ENCODE peak calls at places on chromosomes 13 and 19, in four cellular contexts. A is mesendoderm, K is IMR-90, Q is H1. F is an unnamed sample.

GRCh38 chr19:13788991-13789390 is 6.3 kb upstream of the ZSWIM4 start:
- DNase-seq in A (no peak), K (peak; percentile 88), Q (no peak), F (no peak)

GRCh38 chr13:73194310-73194709 is 135.5 kb downstream of the KLF5 start:
- DNase-seq in A (no peak), K (no peak), Q (no peak), F (no peak)

GRCh38 chr13:113160983-113161382 is 2.5 kb downstream of the PROZ start:
- DNase-seq in A (no peak), K (no peak), Q (no peak), F (no peak)

GRCh38 chr19:16381756-16382401 is 57.3 kb downstream of the KLF2 start:
- DNase-seq in A (no peak), K (no peak), Q (no peak), F (no peak)

GRCh38 chr19:3986260-3987041 is 1.2 kb upstream of the EEF2 start:
- DNase-seq in A (no peak), K (peak; percentile 73), Q (no peak), F (peak; percentile 81)

GRCh38 chr19:47573076-47574026 is at the start of gene ZNF541:
- DNase-seq in A (no peak), K (peak; percentile 12), Q (no peak), F (no peak)

GRCh38 chr13:40063278-40063698 is 407.8 kb downstream of the COG6 start:
- DNase-seq in A (no peak), K (no peak), Q (no peak), F (no peak)

GRCh38 chr19:806815-807421 is 9.7 kb downstream of the PTBP1 start:
- DNase-seq in A (no peak), K (no peak), Q (no peak), F (no peak)

GRCh38 chr13:79780240-79780639 is 299.3 kb downstream of the NDFIP2 start:
- DNase-seq in A (no peak), K (peak; percentile 42), Q (no peak), F (no peak)

GRCh38 chr19:52734893-52735661 is at the start of gene ZNF611:
- DNase-seq in A (peak; percentile 97), K (peak; percentile 88), Q (peak; percentile 99), F (peak; percentile 97)

GRCh38 chr13:41276824-41277223 is 13.4 kb upstream of the MTRF1 start:
- DNase-seq in A (peak; percentile 3), K (no peak), Q (no peak), F (no peak)

GRCh38 chr19:49231804-49232203 is 74.2 kb downstream of the TRPM4 start:
- DNase-seq in A (no peak), K (no peak), Q (no peak), F (no peak)

GRCh38 chr13:43266953-43267615 is 243.7 kb downstream of the DNAJC15 start:
- DNase-seq in A (no peak), K (no peak), Q (no peak), F (no peak)

GRCh38 chr19:16702123-16702522 is 17.5 kb upstream of the NWD1 start:
- DNase-seq in A (peak; percentile 19), K (peak; percentile 66), Q (no peak), F (no peak)

GRCh38 chr13:106688940-106689339 is 121.0 kb upstream of the ARGLU1 start:
- DNase-seq in A (no peak), K (no peak), Q (no peak), F (no peak)
- H4K8ac ChIP-seq in A (no peak overlapping the region), K (no peak overlapping the region), Q (no peak overlapping the region), F (no peak overlapping the region)

GRCh38 chr19:39834287-39834841 is 402 bp upstream of the DYRK1B start:
- DNase-seq in A (no peak), K (no peak), Q (no peak), F (no peak)

GRCh38 chr19:39832341-39833083 is 1.4 kb downstream of the DYRK1B start:
- DNase-seq in A (no peak), K (no peak), Q (no peak), F (no peak)

GRCh38 chr19:39831679-39832078 is 2.3 kb downstream of the DYRK1B start:
- DNase-seq in A (no peak), K (no peak), Q (no peak), F (no peak)

GRCh38 chr19:39833464-39834286 is at the start of gene DYRK1B:
- DNase-seq in A (peak; percentile 98), K (peak; percentile 96), Q (peak; percentile 95), F (peak; percentile 97)

GRCh38 chr19:39833160-39833463 is 850 bp downstream of the DYRK1B start:
- DNase-seq in A (no peak), K (no peak), Q (no peak), F (no peak)
- H2BK5ac ChIP-seq in A (no peak overlapping the region), K (peak overlapping the region; percentile 34), Q (no peak overlapping the region), F (no peak overlapping the region)

GRCh38 chr19:11987405-11988231 is 22.8 kb downstream of the ZNF763 start:
- DNase-seq in A (peak; percentile 98), K (peak; percentile 91), Q (peak; percentile 96), F (peak; percentile 96)

GRCh38 chr19:11986754-11987153 is 21.9 kb downstream of the ZNF763 start:
- DNase-seq in A (no peak), K (no peak), Q (no peak), F (no peak)

GRCh38 chr19:11989112-11989456 is 24.2 kb downstream of the ZNF763 start:
- DNase-seq in A (no peak), K (no peak), Q (no peak), F (no peak)

GRCh38 chr19:11982526-11982925 is 17.7 kb downstream of the ZNF763 start:
- DNase-seq in A (no peak), K (no peak), Q (no peak), F (no peak)

GRCh38 chr19:11984986-11985385 is 20.1 kb downstream of the ZNF763 start:
- DNase-seq in A (peak; percentile 77), K (no peak), Q (peak; percentile 72), F (peak; percentile 48)
- H3K56ac ChIP-seq in A (no peak overlapping the region), K (no peak overlapping the region), Q (no peak overlapping the region), F (no peak overlapping the region)

GRCh38 chr19:55676889-55677505 is 2.0 kb downstream of the EPN1 start:
- DNase-seq in A (no peak), K (no peak), Q (no peak), F (no peak)
- H4K8ac ChIP-seq in A (no peak overlapping the region), K (no peak overlapping the region), Q (no peak overlapping the region), F (no peak overlapping the region)